ENCODE peak calls at places on chromosomes 12 and 14, in four cellular contexts. I is HFFc6, V is H9, D is fibroblast of mammary gland. C is an unnamed sample.

GRCh38 chr12:22656376-22656775 is 31.4 kb downstream of the ETNK1 start:
- DNase-seq in D (no peak), V (no peak), I (no peak), C (no peak)

GRCh38 chr14:82710257-82710841 is 1176.7 kb upstream of the SEL1L start:
- DNase-seq in V (peak; percentile 76), I (peak; percentile 30), D (peak; percentile 74), C (peak; percentile 24)

GRCh38 chr14:35046751-35047536 is 872 bp downstream of the FAM177A1 start:
- DNase-seq in D (peak; percentile 40), V (no peak), I (no peak), C (peak; percentile 15)

GRCh38 chr12:94839347-94839746 is 164.2 kb downstream of the NDUFA12 start:
- DNase-seq in I (no peak), V (no peak), D (no peak), C (no peak)

GRCh38 chr14:61616524-61617185 is 78.7 kb upstream of the HIF1A start:
- DNase-seq in V (no peak), I (peak; percentile 73), D (peak; percentile 78), C (peak; percentile 88)

GRCh38 chr14:69260246-69260978 is 454 bp downstream of the GALNT16 start:
- DNase-seq in V (peak; percentile 60), I (no peak), D (no peak), C (no peak)

GRCh38 chr12:51884676-51885229 is 3.1 kb upstream of the ANKRD33 start:
- DNase-seq in V (peak; percentile 52), D (peak; percentile 84), I (peak; percentile 63), C (no peak)

GRCh38 chr12:220946-221550 is 7.1 kb upstream of the SLC6A12 start:
- DNase-seq in V (no peak), I (no peak), D (no peak), C (no peak)

GRCh38 chr14:24605435-24606190 is 3.9 kb downstream of the GZMH start:
- DNase-seq in V (peak; percentile 74), D (peak; percentile 2), I (no peak), C (no peak)

GRCh38 chr12:132517740-132518100 is 27.8 kb downstream of the FBRSL1 start:
- DNase-seq in V (no peak), D (no peak), I (no peak), C (no peak)

GRCh38 chr12:59383426-59383822 is 212.4 kb upstream of the SLC16A7 start:
- DNase-seq in D (peak; percentile 92), V (no peak), I (peak; percentile 13), C (no peak)

GRCh38 chr12:92608418-92609091 is 94.2 kb upstream of the PLEKHG7 start:
- DNase-seq in V (no peak), I (peak; percentile 57), D (peak; percentile 75), C (peak; percentile 56)

GRCh38 chr14:65461730-65462129 is 49.2 kb downstream of the FUT8 start:
- DNase-seq in D (peak; percentile 34), V (no peak), I (no peak), C (peak; percentile 28)

GRCh38 chr14:36181417-36181816 is 4.9 kb upstream of the PTCSC3 start:
- DNase-seq in I (no peak), V (no peak), D (no peak), C (no peak)

GRCh38 chr14:81927069-81927468 is 393.4 kb upstream of the SEL1L start:
- DNase-seq in V (no peak), D (no peak), I (no peak), C (no peak)

GRCh38 chr12:132837693-132838463 is 9.2 kb upstream of the GOLGA3 start:
- DNase-seq in D (peak; percentile 34), I (no peak), V (no peak), C (no peak)

GRCh38 chr12:121748218-121748570 is 35.6 kb downstream of the TMEM120B start:
- DNase-seq in V (peak; percentile 61), I (no peak), D (no peak), C (no peak)

GRCh38 chr12:103560604-103561101 is 26.4 kb upstream of the STAB2 start:
- DNase-seq in V (no peak), I (peak; percentile 98), D (peak; percentile 100), C (peak; percentile 95)

GRCh38 chr12:70043490-70044138 is 199.6 kb upstream of the CNOT2 start:
- DNase-seq in I (no peak), D (peak; percentile 10), V (no peak), C (peak; percentile 2)

GRCh38 chr14:99412122-99413061 is 68.3 kb downstream of the SETD3 start:
- DNase-seq in D (peak; percentile 69), I (no peak), V (peak; percentile 83), C (peak; percentile 66)

GRCh38 chr14:68084256-68084655 is 264.7 kb downstream of the RAD51B start:
- DNase-seq in D (peak; percentile 40), I (peak; percentile 15), V (no peak), C (peak; percentile 41)

GRCh38 chr14:32565256-32565655 is 236.2 kb downstream of the AKAP6 start:
- DNase-seq in D (no peak), I (no peak), V (no peak), C (peak; percentile 3)

GRCh38 chr12:32698285-32698684 is 19.2 kb downstream of the DNM1L start:
- DNase-seq in D (no peak), I (no peak), V (no peak), C (no peak)

GRCh38 chr12:56591111-56591510 is 39.0 kb downstream of the BAZ2A start:
- DNase-seq in D (no peak), V (no peak), I (no peak), C (no peak)

GRCh38 chr12:8912910-8913309 is 1.4 kb upstream of the PHC1 start:
- DNase-seq in I (no peak), V (peak; percentile 78), D (peak; percentile 5), C (no peak)

GRCh38 chr12:52197371-52198231 is 5.8 kb upstream of the KRT80 start:
- DNase-seq in I (no peak), V (no peak), D (no peak), C (no peak)

GRCh38 chr14:91058017-91058675 is 2.3 kb downstream of the RPS6KA5 start:
- DNase-seq in I (no peak), V (no peak), D (peak; percentile 3), C (no peak)

GRCh38 chr12:3644103-3644502 is 108.8 kb downstream of the CRACR2A start:
- DNase-seq in D (no peak), I (no peak), V (no peak), C (no peak)

GRCh38 chr12:65825573-65826512 is 1.6 kb downstream of the HMGA2 start:
- DNase-seq in I (no peak), D (no peak), V (peak; percentile 58), C (no peak)

GRCh38 chr12:121400332-121401139 is 618 bp downstream of the RNF34 start:
- DNase-seq in D (peak; percentile 50), I (peak; percentile 18), V (peak; percentile 55), C (peak; percentile 24)

GRCh38 chr12:47078733-47079364 is 572 bp upstream of the PCED1B start:
- DNase-seq in V (no peak), I (no peak), D (no peak), C (no peak)

GRCh38 chr12:132245521-132246101 is 83.8 kb downstream of the GALNT9 start:
- DNase-seq in I (no peak), D (no peak), V (no peak), C (no peak)

GRCh38 chr14:96083667-96084320 is 44.6 kb downstream of the C14orf132 start:
- DNase-seq in I (no peak), D (no peak), V (no peak), C (no peak)

GRCh38 chr14:58177125-58177524 is 22.8 kb upstream of the ACTR10 start:
- DNase-seq in I (no peak), D (no peak), V (no peak), C (no peak)

DNA sequence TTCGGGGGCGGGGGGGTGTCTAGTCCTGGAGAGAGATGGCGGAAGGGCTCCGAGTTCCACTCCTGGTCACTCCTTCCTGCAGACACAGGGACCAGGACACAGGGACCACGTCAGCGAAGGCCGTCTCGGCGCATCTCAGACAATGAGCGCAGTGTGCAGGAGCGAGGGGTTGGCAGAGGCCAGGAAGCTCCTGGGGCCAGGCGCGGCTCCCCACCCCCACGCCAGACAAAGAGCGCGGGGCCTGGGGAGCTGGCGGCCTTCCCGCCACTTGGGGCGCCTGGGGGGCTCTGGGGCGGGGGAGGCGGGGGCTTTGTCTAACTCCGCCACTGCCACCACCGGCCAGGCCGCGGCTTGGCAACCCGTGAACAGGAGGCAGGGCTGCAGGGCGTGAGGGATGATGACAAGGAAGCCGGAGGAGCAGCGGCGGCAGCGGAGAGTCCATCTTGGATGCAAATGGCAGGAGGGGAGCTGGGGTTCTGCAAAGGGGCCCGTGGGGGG is 2.2 kb downstream of the CDK2AP1 start:
- DNase-seq in I (peak; percentile 77), V (peak; percentile 78), D (peak; percentile 59), C (peak; percentile 79)
- TF ChIP-seq CTCF in I (peak; percentile 54), V (peak; percentile 43), D (no peak), C (no peak)

GRCh38 chr14:53847881-53848280 is 108.7 kb downstream of the BMP4 start:
- DNase-seq in D (no peak), I (no peak), V (no peak), C (no peak)

GRCh38 chr14:53849549-53849948 is 107.1 kb downstream of the BMP4 start:
- DNase-seq in D (no peak), V (no peak), I (no peak), C (no peak)

GRCh38 chr14:53848851-53849250 is 107.8 kb downstream of the BMP4 start:
- DNase-seq in D (no peak), V (no peak), I (no peak), C (no peak)

GRCh38 chr14:53845813-53846693 is 110.6 kb downstream of the BMP4 start:
- DNase-seq in D (no peak), I (no peak), V (no peak), C (no peak)

GRCh38 chr14:53847057-53847456 is 109.6 kb downstream of the BMP4 start:
- DNase-seq in V (no peak), D (no peak), I (no peak), C (no peak)
- TF ChIP-seq CTCF in V (no peak), D (no peak), I (no peak), C (no peak)

GRCh38 chr12:125493704-125494308 is 428.6 kb downstream of the AACS start:
- DNase-seq in I (no peak), V (no peak), D (no peak), C (no peak)
- TF ChIP-seq CTCF in I (no peak), V (no peak), D (no peak), C (no peak)

GRCh38 chr14:103282932-103283331 is 51.1 kb upstream of the EIF5 start:
- DNase-seq in V (no peak), D (no peak), I (no peak), C (no peak)

GRCh38 chr14:103283916-103284315 is 50.1 kb upstream of the EIF5 start:
- DNase-seq in I (no peak), V (no peak), D (no peak), C (no peak)

GRCh38 chr14:103280278-103280917 is 53.6 kb upstream of the EIF5 start:
- DNase-seq in D (peak; percentile 34), I (peak; percentile 17), V (no peak), C (no peak)

GRCh38 chr14:103279129-103280025 is 54.7 kb upstream of the EIF5 start:
- DNase-seq in V (peak; percentile 58), D (no peak), I (no peak), C (no peak)

DNA sequence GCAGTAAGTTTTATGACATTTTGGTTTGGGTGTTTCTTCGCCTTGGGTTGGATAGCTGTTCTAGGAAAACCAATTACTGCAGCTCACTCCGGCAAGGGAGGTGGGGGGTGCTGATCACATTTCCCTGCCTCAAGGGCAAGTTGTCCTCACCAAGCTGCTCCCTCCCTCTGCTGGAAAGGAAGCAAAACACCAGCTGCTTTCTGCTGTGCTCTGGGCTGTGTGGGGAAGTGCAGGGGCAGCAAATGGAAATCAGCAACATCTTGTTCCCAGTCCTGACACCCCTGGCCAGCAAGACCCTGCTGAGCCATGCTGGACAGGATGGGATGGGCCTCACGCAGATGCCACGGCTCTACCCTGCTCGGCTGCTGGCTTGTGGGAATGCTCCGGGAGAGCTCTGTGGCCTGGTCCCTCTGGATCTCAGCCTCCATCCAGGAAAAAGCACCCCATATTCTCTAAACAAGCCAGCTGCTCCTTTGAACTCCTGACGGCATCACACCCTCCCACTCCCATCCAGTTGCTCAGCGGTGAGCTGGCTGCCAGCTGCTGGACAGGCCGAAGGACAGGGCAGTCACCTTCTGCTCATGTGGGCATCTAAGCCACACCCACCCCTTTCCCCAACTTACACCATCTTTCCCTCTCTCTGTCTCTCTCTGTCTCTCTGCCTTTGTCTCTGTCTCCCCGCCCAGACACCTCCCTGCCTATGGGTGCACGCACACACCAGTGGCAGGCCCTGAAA is 52.4 kb upstream of the EIF5 start:
- DNase-seq in D (peak; percentile 49), V (peak; percentile 81), I (peak; percentile 60), C (peak; percentile 14)
- TF ChIP-seq CTCF in D (peak; percentile 50), V (peak; percentile 61), I (peak; percentile 67), C (peak; percentile 42)